ENCODE peak calls at places on chromosomes 3 and 15, in five cellular contexts. X, D, L, T and W are unnamed samples.

GRCh38 chr3:192364296-192364695 is 363.0 kb downstream of the FGF12 start:
- DNase-seq in X (no peak), D (no peak), L (no peak), T (no peak), W (no peak)

GRCh38 chr15:70789213-70789612 is 25.9 kb upstream of the UACA start:
- DNase-seq in X (no peak), D (no peak), L (no peak), T (no peak), W (no peak)

GRCh38 chr3:128524374-128525299 is 31.6 kb upstream of the GATA2 start:
- DNase-seq in X (no peak), D (no peak), L (no peak), T (no peak), W (no peak)

GRCh38 chr3:130876594-130876993 is 17.3 kb upstream of the ATP2C1 start:
- DNase-seq in X (no peak), D (no peak), L (no peak), T (no peak), W (no peak)

GRCh38 chr15:59296181-59296617 is 76.5 kb downstream of the MYO1E start:
- DNase-seq in X (no peak), D (peak), L (no peak), T (peak), W (no peak)

GRCh38 chr3:151183253-151183652 is 19.8 kb downstream of the GPR171 start:
- DNase-seq in X (no peak), D (no peak), L (no peak), T (no peak), W (no peak)

GRCh38 chr3:18556503-18556902 is 131.4 kb upstream of the SATB1 start:
- DNase-seq in X (no peak), D (no peak), L (no peak), T (no peak), W (no peak)

GRCh38 chr15:41284425-41285177 is 47.8 kb downstream of the OIP5 start:
- DNase-seq in X (peak), D (peak), L (no peak), T (peak), W (peak)

GRCh38 chr3:88005066-88005465 is 53.7 kb downstream of the CGGBP1 start:
- DNase-seq in X (peak), D (peak), L (no peak), T (peak), W (peak)

GRCh38 chr3:79824166-79824565 is 56.4 kb upstream of the ROBO1 start:
- DNase-seq in X (no peak), D (no peak), L (no peak), T (no peak), W (no peak)

GRCh38 chr15:93619597-93619996 is 530.6 kb upstream of the RGMA start:
- DNase-seq in X (no peak), D (no peak), L (no peak), T (no peak), W (no peak)

GRCh38 chr3:82133070-82133606 is 371.7 kb upstream of the GBE1 start:
- DNase-seq in X (peak), D (peak), L (peak), T (peak), W (peak)

GRCh38 chr15:55685292-55685691 is 57.7 kb downstream of the PRTG start:
- DNase-seq in X (no peak), D (peak), L (no peak), T (peak), W (peak)

GRCh38 chr15:89150286-89150685 is 62.0 kb downstream of the ABHD2 start:
- DNase-seq in X (no peak), D (no peak), L (no peak), T (no peak), W (no peak)

GRCh38 chr3:33035596-33035995 is 61.4 kb downstream of the GLB1 start:
- DNase-seq in X (no peak), D (peak), L (no peak), T (peak), W (no peak)

GRCh38 chr3:61422945-61423740 is 138.2 kb upstream of the PTPRG start:
- DNase-seq in X (no peak), D (no peak), L (no peak), T (no peak), W (no peak)

GRCh38 chr15:63465104-63465503 is 39.3 kb upstream of the USP3 start:
- DNase-seq in X (no peak), D (peak), L (no peak), T (peak), W (no peak)